ENCODE peak calls at places on chromosomes 13 and 19, in seven cellular contexts. E, M, S, H, W, D and V are unnamed samples.

GRCh38 chr13:27960362-27961226 is 8.5 kb downstream of the CDX2 start:
- DNase-seq in E (peak), M (no peak), S (no peak), H (peak), W (peak), D (no peak), V (peak)

GRCh38 chr13:107348931-107349330 is 781.0 kb upstream of the ARGLU1 start:
- DNase-seq in E (no peak), M (no peak), S (peak), H (no peak), W (peak), D (no peak), V (peak)

GRCh38 chr13:101452519-101453485 is at the start of gene ITGBL1:
- DNase-seq in E (no peak), M (no peak), S (peak), H (no peak), W (no peak), D (no peak), V (peak)

GRCh38 chr13:60756306-60756705 is 359.3 kb downstream of the TDRD3 start:
- DNase-seq in E (peak), M (no peak), S (no peak), H (no peak), W (no peak), D (no peak), V (peak)

GRCh38 chr13:73673931-73674330 is 460.3 kb downstream of the KLF12 start:
- DNase-seq in E (no peak), M (no peak), S (no peak), H (no peak), W (no peak), D (no peak), V (no peak)

GRCh38 chr13:42894765-42895181 is 97.3 kb downstream of the EPSTI1 start:
- DNase-seq in E (no peak), M (no peak), S (peak), H (no peak), W (no peak), D (no peak), V (no peak)

GRCh38 chr19:47158879-47159509 is 28.4 kb downstream of the SAE1 start:
- DNase-seq in E (no peak), M (no peak), S (peak), H (no peak), W (peak), D (no peak), V (no peak)

GRCh38 chr13:51328488-51328887 is 11.0 kb upstream of the SERPINE3 start:
- DNase-seq in E (peak), M (peak), S (no peak), H (peak), W (no peak), D (peak), V (no peak)

GRCh38 chr19:44777715-44778347 is at the start of gene CBLC:
- DNase-seq in E (peak), M (no peak), S (no peak), H (peak), W (peak), D (peak), V (no peak)

GRCh38 chr13:99314640-99315176 is 7.5 kb upstream of the GPR183 start:
- DNase-seq in E (no peak), M (no peak), S (peak), H (no peak), W (peak), D (no peak), V (peak)

GRCh38 chr19:15962319-15962718 is 13.5 kb downstream of the OR10H4 start:
- DNase-seq in E (no peak), M (no peak), S (no peak), H (no peak), W (peak), D (no peak), V (no peak)

GRCh38 chr19:679418-680286 is 3.5 kb downstream of the FSTL3 start:
- DNase-seq in E (peak), M (no peak), S (peak), H (peak), W (peak), D (no peak), V (peak)

GRCh38 chr13:76832258-76832988 is 53.8 kb downstream of the KCTD12 start:
- DNase-seq in E (no peak), M (no peak), S (no peak), H (no peak), W (no peak), D (no peak), V (no peak)

GRCh38 chr13:68304287-68304893 is 1074.3 kb upstream of the PCDH9 start:
- DNase-seq in E (peak), M (peak), S (no peak), H (no peak), W (peak), D (no peak), V (peak)

GRCh38 chr13:100526299-100527030 is 62.1 kb downstream of the GGACT start:
- DNase-seq in E (no peak), M (no peak), S (no peak), H (no peak), W (no peak), D (no peak), V (no peak)

GRCh38 chr13:86085890-86086289 is 286.7 kb upstream of the SLITRK6 start:
- DNase-seq in E (no peak), M (no peak), S (no peak), H (no peak), W (no peak), D (no peak), V (no peak)

GRCh38 chr19:33399745-33400681 is 26.5 kb downstream of the CEBPG start:
- DNase-seq in E (no peak), M (no peak), S (no peak), H (no peak), W (no peak), D (no peak), V (no peak)
- H2BK5ac ChIP-seq in E (no peak), M (no peak), S (no peak), H (no peak), W (no peak), D (no peak), V (no peak)

GRCh38 chr19:46077815-46078167 is 37.0 kb upstream of the IGFL4 start:
- DNase-seq in E (no peak), M (no peak), S (no peak), H (no peak), W (no peak), D (no peak), V (no peak)
- H2BK5ac ChIP-seq in E (no peak), M (no peak), S (no peak), H (no peak), W (no peak), D (no peak), V (no peak)

GRCh38 chr13:102852556-102852955 is 6.7 kb downstream of the ERCC5 start:
- DNase-seq in E (no peak), M (no peak), S (no peak), H (no peak), W (no peak), D (no peak), V (no peak)

GRCh38 chr13:102856603-102857002 is 10.8 kb downstream of the ERCC5 start:
- DNase-seq in E (no peak), M (no peak), S (no peak), H (no peak), W (no peak), D (no peak), V (no peak)

GRCh38 chr13:102848956-102849355 is 3.1 kb downstream of the ERCC5 start:
- DNase-seq in E (no peak), M (no peak), S (no peak), H (no peak), W (no peak), D (no peak), V (no peak)

GRCh38 chr13:102854675-102855074 is 8.8 kb downstream of the ERCC5 start:
- DNase-seq in E (no peak), M (no peak), S (no peak), H (no peak), W (no peak), D (no peak), V (no peak)
- H2BK5ac ChIP-seq in E (no peak), M (no peak), S (no peak), H (no peak), W (no peak), D (no peak), V (no peak)

GRCh38 chr19:42189133-42189532 is 28.3 kb downstream of the DEDD2 start:
- DNase-seq in E (no peak), M (no peak), S (no peak), H (no peak), W (no peak), D (no peak), V (no peak)

GRCh38 chr19:42184401-42184861 is 33.0 kb downstream of the DEDD2 start:
- DNase-seq in E (peak), M (peak), S (peak), H (peak), W (peak), D (peak), V (peak)

GRCh38 chr19:42179501-42179817 is 38.0 kb downstream of the DEDD2 start:
- DNase-seq in E (no peak), M (no peak), S (no peak), H (no peak), W (no peak), D (no peak), V (no peak)

GRCh38 chr19:42188665-42189064 is 28.8 kb downstream of the DEDD2 start:
- DNase-seq in E (no peak), M (no peak), S (no peak), H (no peak), W (no peak), D (no peak), V (no peak)

GRCh38 chr19:42185281-42185680 is 32.2 kb downstream of the DEDD2 start:
- DNase-seq in E (no peak), M (no peak), S (peak), H (no peak), W (no peak), D (no peak), V (no peak)
- H2BK5ac ChIP-seq in E (no peak), M (no peak), S (no peak), H (no peak), W (no peak), D (no peak), V (no peak)

DNA sequence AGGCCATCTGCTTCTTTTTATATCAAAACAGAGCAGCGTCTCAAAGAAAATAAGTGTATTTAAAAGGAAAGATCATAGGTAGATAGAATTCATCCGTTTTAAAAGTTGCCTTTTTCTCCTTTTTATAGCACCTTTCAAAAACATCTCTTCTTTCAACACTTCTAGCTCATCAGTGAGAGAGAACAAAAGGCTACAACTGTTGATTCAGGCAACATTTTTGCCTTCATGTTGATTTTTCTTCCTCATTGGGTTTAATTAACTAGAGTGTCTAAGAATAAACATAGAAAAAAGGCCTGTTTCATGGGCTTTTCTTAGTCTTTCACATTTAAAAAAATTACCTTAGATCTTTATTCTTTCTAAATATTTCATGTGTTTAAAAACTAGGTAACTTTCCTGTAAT is 13.6 kb downstream of the COL4A2 start:
- DNase-seq in E (no peak), M (no peak), S (no peak), H (no peak), W (no peak), D (no peak), V (no peak)
- H2BK5ac ChIP-seq in E (no peak), M (no peak), S (peak), H (no peak), W (no peak), D (no peak), V (no peak)

GRCh38 chr13:109647699-109648098 is 138.7 kb downstream of the IRS2 start:
- DNase-seq in E (no peak), M (no peak), S (no peak), H (no peak), W (no peak), D (no peak), V (no peak)
- H2BK5ac ChIP-seq in E (no peak), M (no peak), S (no peak), H (no peak), W (no peak), D (no peak), V (no peak)

GRCh38 chr19:37953125-37953524 is 46.1 kb downstream of the SIPA1L3 start:
- DNase-seq in E (no peak), M (peak), S (no peak), H (no peak), W (peak), D (no peak), V (no peak)

GRCh38 chr19:37951816-37952210 is 44.8 kb downstream of the SIPA1L3 start:
- DNase-seq in E (peak), M (no peak), S (no peak), H (no peak), W (peak), D (no peak), V (no peak)

GRCh38 chr19:37948362-37948761 is 41.4 kb downstream of the SIPA1L3 start:
- DNase-seq in E (no peak), M (no peak), S (no peak), H (no peak), W (no peak), D (no peak), V (no peak)

GRCh38 chr19:37947778-37948177 is 40.8 kb downstream of the SIPA1L3 start:
- DNase-seq in E (no peak), M (no peak), S (no peak), H (no peak), W (no peak), D (no peak), V (no peak)

GRCh38 chr19:37950471-37951175 is 43.6 kb downstream of the SIPA1L3 start:
- DNase-seq in E (no peak), M (no peak), S (no peak), H (no peak), W (no peak), D (no peak), V (no peak)
- H2BK5ac ChIP-seq in E (no peak), M (no peak), S (no peak), H (no peak), W (no peak), D (no peak), V (no peak)